ENCODE peak calls at places on chromosomes 12 and 14, in four cellular contexts. T, P, N and B are unnamed samples.

GRCh38 chr14:102833991-102834390 is 56.7 kb downstream of the TRAF3 start:
- DNase-seq in N (no peak), T (no peak), P (no peak), B (no peak)

GRCh38 chr12:115190191-115190590 is 506.2 kb upstream of the TBX3 start:
- DNase-seq in P (no peak), T (no peak), N (no peak), B (no peak)

GRCh38 chr12:102728506-102729242 is 188.4 kb downstream of the PAH start:
- DNase-seq in P (no peak), T (peak), N (no peak), B (no peak)

GRCh38 chr14:42994001-42994736 is 1387.5 kb downstream of the LRFN5 start:
- DNase-seq in P (no peak), N (no peak), T (no peak), B (no peak)

GRCh38 chr12:107512391-107512790 is 173.2 kb upstream of the PWP1 start:
- DNase-seq in P (no peak), N (no peak), T (no peak), B (no peak)

GRCh38 chr12:1473418-1473817 is 121.0 kb downstream of the FBXL14 start:
- DNase-seq in N (no peak), T (no peak), P (peak), B (no peak)

GRCh38 chr12:3049596-3050314 is 27.4 kb upstream of the TSPAN9 start:
- DNase-seq in N (no peak), T (no peak), P (no peak), B (no peak)

GRCh38 chr14:90614696-90615260 is 201.5 kb downstream of the TTC7B start:
- DNase-seq in N (no peak), P (no peak), T (no peak), B (no peak)

GRCh38 chr12:70243510-70244331 is 488 bp downstream of the CNOT2 start:
- DNase-seq in P (peak), T (no peak), N (peak), B (no peak)

GRCh38 chr12:34396861-34397590 is 374.7 kb downstream of the ALG10 start:
- DNase-seq in P (no peak), T (no peak), N (peak), B (no peak)

GRCh38 chr14:24211311-24211710 is 2.0 kb downstream of the CHMP4A start:
- DNase-seq in N (no peak), P (no peak), T (no peak), B (no peak)

GRCh38 chr14:97299661-97300060 is 502.5 kb downstream of the VRK1 start:
- DNase-seq in N (no peak), P (no peak), T (no peak), B (no peak)

GRCh38 chr12:28313631-28314030 is 123.4 kb downstream of the CCDC91 start:
- DNase-seq in P (no peak), N (no peak), T (no peak), B (no peak)

GRCh38 chr14:64688028-64688427 is 16.2 kb upstream of the PLEKHG3 start:
- DNase-seq in T (no peak), P (no peak), N (no peak), B (no peak)

GRCh38 chr14:96861568-96862310 is 64.6 kb downstream of the VRK1 start:
- DNase-seq in N (no peak), P (no peak), T (no peak), B (no peak)

GRCh38 chr12:42670719-42671118 is 81.2 kb upstream of the PRICKLE1 start:
- DNase-seq in P (no peak), N (no peak), T (no peak), B (no peak)

GRCh38 chr12:9899209-9899608 is 17.9 kb downstream of the KLRF2 start:
- DNase-seq in N (no peak), T (no peak), P (no peak), B (no peak)

GRCh38 chr12:62530596-62530995 is 64.0 kb downstream of the MON2 start:
- DNase-seq in T (no peak), N (no peak), P (no peak), B (no peak)

GRCh38 chr14:76194327-76194726 is 42.6 kb downstream of the GPATCH2L start:
- DNase-seq in T (peak), N (no peak), P (no peak), B (no peak)

GRCh38 chr12:69131073-69131472 is 108.3 kb upstream of the CPSF6 start:
- DNase-seq in N (no peak), T (no peak), P (no peak), B (no peak)

GRCh38 chr12:94172031-94172430 is 23.7 kb downstream of the PLXNC1 start:
- DNase-seq in N (no peak), P (no peak), T (no peak), B (no peak)

GRCh38 chr12:27927347-27927746 is 45.2 kb downstream of the PTHLH start:
- DNase-seq in N (no peak), T (no peak), P (no peak), B (no peak)

GRCh38 chr12:108854453-108855283 is 2.7 kb downstream of the SSH1 start:
- DNase-seq in N (no peak), P (no peak), T (peak), B (no peak)

GRCh38 chr12:108134744-108135143 is 5.7 kb downstream of the WSCD2 start:
- DNase-seq in N (no peak), P (no peak), T (no peak), B (no peak)

DNA sequence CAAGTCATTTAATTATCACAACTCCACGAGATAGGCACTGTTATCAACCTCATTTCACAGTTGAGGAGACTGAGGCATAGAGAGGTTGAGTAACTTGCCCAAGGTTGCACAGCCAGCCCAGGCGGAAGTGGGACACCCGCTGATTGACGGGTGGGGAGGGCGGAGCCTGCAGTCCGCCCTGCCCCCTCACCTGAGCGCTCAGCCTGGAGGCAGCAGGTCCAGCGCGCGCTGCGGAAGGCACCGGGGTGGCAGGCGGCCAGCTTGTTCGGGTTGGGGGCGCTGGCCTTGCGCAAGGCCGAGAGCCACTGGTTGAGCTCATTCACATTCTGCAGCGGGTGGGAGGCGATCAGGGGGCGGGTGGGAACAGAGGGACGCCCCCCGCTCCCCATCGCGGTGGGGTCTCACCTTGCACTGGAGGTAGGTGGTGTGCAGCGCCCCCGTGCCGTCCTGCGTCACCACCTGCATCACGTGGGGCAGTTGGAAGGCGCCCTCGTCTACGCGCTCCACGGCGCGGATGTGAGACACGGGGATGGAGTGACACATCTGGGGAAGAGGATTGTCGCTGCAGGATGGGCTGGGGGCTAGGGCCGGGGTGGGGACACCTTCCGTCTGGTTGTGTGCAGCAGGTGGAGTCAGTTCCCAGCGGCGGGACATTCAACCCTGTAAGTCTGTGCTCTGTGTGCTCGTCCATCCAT is 31.7 kb downstream of the RASAL1 start:
- DNase-seq in P (no peak), T (no peak), N (peak), B (no peak)
- TF ChIP-seq POLR2AphosphoS5 in P (no peak), T (no peak), N (no peak), B (no peak)

GRCh38 chr14:68824517-68825347 is 31.9 kb upstream of the ZFP36L1 start:
- DNase-seq in P (peak), T (no peak), N (peak), B (peak)
- H3K27ac ChIP-seq in P (no peak), T (no peak), N (no peak), B (no peak)

DNA sequence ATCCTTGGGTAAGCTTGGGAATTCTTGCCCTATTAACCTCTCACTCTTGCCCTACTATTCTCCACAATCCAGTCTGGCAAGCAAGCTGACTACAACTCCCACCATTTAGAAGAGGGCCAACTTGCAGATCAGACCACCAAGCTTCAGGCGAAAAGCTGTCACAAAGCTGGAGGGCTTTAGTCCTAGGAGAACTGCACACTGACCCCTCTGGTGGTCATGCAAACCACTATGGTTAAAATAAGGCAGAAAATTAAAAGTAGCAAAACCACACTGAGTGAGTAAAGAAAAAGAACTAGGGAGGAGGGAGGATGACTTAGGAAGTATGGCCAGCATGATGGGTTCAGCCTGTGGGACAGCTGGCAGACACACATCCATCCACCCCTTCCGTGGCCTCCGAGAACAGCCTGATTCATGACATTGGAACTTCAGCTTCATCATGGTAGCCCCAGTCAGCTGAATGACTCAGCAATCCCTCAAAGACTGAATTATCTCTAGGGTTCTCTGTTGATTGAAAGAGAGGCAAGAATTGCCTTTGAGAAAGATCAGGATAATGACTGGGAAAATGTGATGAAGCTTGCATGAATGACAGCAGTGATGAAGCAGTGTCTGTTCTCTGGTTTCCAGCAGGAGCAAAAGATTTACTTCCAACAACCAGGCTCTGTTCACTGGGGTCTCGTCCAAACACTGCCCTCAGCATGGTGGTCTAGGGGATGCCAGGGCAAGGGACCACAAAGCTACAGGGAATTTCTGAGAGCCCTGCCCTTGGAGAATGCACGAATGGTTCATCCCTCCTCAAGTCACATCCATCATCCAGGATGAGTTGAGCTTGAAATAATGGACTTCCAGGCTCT is 24.4 kb downstream of the PITPNM2 start:
- DNase-seq in N (peak), P (no peak), T (no peak), B (peak)
- TF ChIP-seq POLR2AphosphoS5 in N (peak), P (no peak), T (no peak), B (no peak)

DNA sequence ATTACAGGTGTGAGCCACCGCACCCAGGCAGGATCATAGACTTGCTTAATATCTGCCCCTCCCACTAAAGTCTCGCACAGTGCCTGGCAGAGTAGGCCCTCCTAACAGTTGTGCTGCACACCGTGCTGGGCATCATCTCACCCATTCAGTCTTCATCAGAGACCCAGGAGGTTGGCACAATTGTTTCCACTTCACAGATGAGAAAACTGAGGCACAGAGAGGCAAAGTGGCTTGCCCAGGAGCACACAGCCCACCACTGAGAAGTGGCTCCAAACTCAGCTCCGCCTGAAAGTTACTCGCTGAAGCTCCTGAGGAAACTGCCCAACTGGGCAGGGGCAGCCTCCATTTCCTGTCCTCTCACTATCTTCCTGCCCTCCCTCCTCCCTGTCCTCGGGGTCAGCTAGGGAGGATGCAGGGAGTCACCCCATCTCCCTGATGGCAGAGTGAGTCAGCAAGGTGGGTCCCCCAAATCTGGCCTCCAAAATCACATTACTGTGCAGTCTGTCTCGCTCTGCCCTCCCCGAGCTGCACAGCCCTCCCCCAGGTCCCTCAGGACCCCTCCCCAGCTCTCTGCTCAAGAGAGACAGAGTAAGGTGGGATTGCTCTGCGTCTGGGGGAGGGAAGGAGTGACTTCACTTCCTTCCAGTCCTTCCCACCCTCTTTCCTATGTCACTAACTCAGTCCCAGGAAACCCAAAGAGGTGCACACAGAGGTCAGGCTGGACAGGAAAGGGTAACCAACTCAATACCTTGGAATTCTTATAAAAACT is 5.7 kb downstream of the SLC8B1 start:
- DNase-seq in T (no peak), P (no peak), N (no peak), B (no peak)
- H3K27ac ChIP-seq in T (no peak), P (no peak), N (no peak), B (no peak)